ENCODE peak calls at places on chromosomes 7 and 10, in nine cellular contexts. D, W, K, R, E, J, L, M and G are unnamed samples.

GRCh38 chr7:78516450-78516849 is 717.9 kb downstream of the PHTF2 start:
- DNase-seq in M (no peak), K (no peak), J (no peak), L (no peak), W (no peak), R (no peak), D (no peak), E (no peak), G (no peak)

GRCh38 chr7:100965723-100966541 is 3.4 kb upstream of the MUC12 start:
- DNase-seq in R (no peak), W (peak), L (peak), D (no peak), J (peak), E (peak), K (peak), M (peak), G (peak)

GRCh38 chr10:31133628-31134302 is 102.1 kb upstream of the ZNF438 start:
- DNase-seq in L (peak), D (peak), E (peak), K (peak), J (peak), M (peak), R (peak), W (peak), G (peak)

GRCh38 chr7:157032128-157032527 is 21.7 kb upstream of the MNX1 start:
- DNase-seq in R (no peak), M (peak), L (no peak), J (no peak), E (no peak), D (no peak), K (no peak), W (no peak), G (no peak)

GRCh38 chr10:72333111-72334012 is 21.4 kb downstream of the DNAJB12 start:
- DNase-seq in J (no peak), K (no peak), L (no peak), R (no peak), D (no peak), E (peak), W (no peak), M (no peak), G (no peak)

GRCh38 chr10:48700493-48700892 is 15.8 kb downstream of the WDFY4 start:
- DNase-seq in D (no peak), E (no peak), K (no peak), W (no peak), L (no peak), M (no peak), R (no peak), J (no peak), G (no peak)

GRCh38 chr10:46516660-46517416 is 39.6 kb downstream of the GPRIN2 start:
- DNase-seq in D (no peak), J (no peak), W (peak), E (no peak), L (no peak), K (no peak), M (no peak), R (no peak), G (peak)

GRCh38 chr7:104958278-104958903 is 55.6 kb upstream of the KMT2E start:
- DNase-seq in J (no peak), M (no peak), L (no peak), W (no peak), R (no peak), D (no peak), E (no peak), K (no peak), G (peak)

GRCh38 chr10:122632561-122632960 is 67.1 kb downstream of the C10orf120 start:
- DNase-seq in E (no peak), R (no peak), W (no peak), D (no peak), L (no peak), K (no peak), J (no peak), M (no peak), G (no peak)

GRCh38 chr10:93280699-93281366 is 201.3 kb downstream of the MYOF start:
- DNase-seq in L (no peak), R (no peak), W (no peak), K (no peak), E (no peak), M (peak), D (no peak), J (no peak), G (no peak)

GRCh38 chr7:30988346-30989005 is 24.7 kb downstream of the GHRHR start:
- DNase-seq in J (no peak), W (peak), L (no peak), M (peak), K (peak), R (no peak), E (peak), D (no peak), G (no peak)

GRCh38 chr7:36312064-36312914 is 77.4 kb upstream of the ANLN start:
- DNase-seq in R (no peak), L (no peak), K (no peak), E (no peak), M (peak), J (no peak), W (no peak), D (no peak), G (no peak)

GRCh38 chr7:135490783-135491182 is 19.1 kb downstream of the CNOT4 start:
- DNase-seq in W (no peak), L (no peak), K (no peak), M (no peak), E (no peak), D (peak), J (no peak), R (no peak), G (peak)

GRCh38 chr7:143047327-143047726 is 4.8 kb upstream of the OR6V1 start:
- DNase-seq in L (no peak), M (no peak), E (no peak), D (no peak), W (no peak), R (no peak), J (no peak), K (no peak), G (no peak)

GRCh38 chr10:89633484-89633883 is 11.6 kb downstream of the PANK1 start:
- DNase-seq in K (no peak), J (no peak), D (no peak), W (peak), M (no peak), R (no peak), E (no peak), L (no peak), G (peak)

GRCh38 chr7:129122751-129123516 is 21.6 kb upstream of the TSPAN33 start:
- DNase-seq in W (no peak), E (no peak), D (no peak), L (no peak), R (peak), J (no peak), M (no peak), K (no peak), G (peak)

GRCh38 chr10:74145133-74145532 is 5.5 kb downstream of the AP3M1 start:
- DNase-seq in W (peak), M (no peak), D (no peak), L (no peak), E (no peak), K (no peak), R (no peak), J (no peak), G (peak)

GRCh38 chr10:67933199-67933598 is 48.7 kb downstream of the SIRT1 start:
- DNase-seq in M (no peak), E (no peak), L (no peak), R (no peak), D (no peak), W (no peak), J (no peak), K (no peak), G (no peak)

GRCh38 chr7:130721486-130722277 is 12.3 kb downstream of the KLF14 start:
- DNase-seq in M (peak), W (peak), R (peak), D (peak), E (peak), J (no peak), L (no peak), K (peak), G (peak)

GRCh38 chr10:78255214-78255613 is 221.6 kb downstream of the RPS24 start:
- DNase-seq in K (no peak), E (no peak), J (no peak), R (no peak), D (no peak), W (no peak), L (no peak), M (no peak), G (no peak)

GRCh38 chr10:70679498-70679897 is 7.2 kb downstream of the ADAMTS14 start:
- DNase-seq in E (no peak), M (no peak), K (no peak), W (peak), L (no peak), J (no peak), D (no peak), R (no peak), G (no peak)

GRCh38 chr7:92158660-92159575 is 20.0 kb downstream of the LRRD1 start:
- DNase-seq in W (peak), D (no peak), M (no peak), J (no peak), K (no peak), E (no peak), L (no peak), R (no peak), G (peak)

GRCh38 chr10:78139336-78139735 is 105.7 kb downstream of the RPS24 start:
- DNase-seq in K (peak), D (no peak), E (no peak), L (no peak), M (peak), R (no peak), J (no peak), W (no peak), G (no peak)

GRCh38 chr7:157496426-157497275 is 159.8 kb downstream of the DNAJB6 start:
- DNase-seq in M (peak), L (no peak), W (no peak), E (no peak), J (no peak), K (no peak), D (no peak), R (no peak), G (no peak)

GRCh38 chr10:118513174-118513573 is 82.3 kb downstream of the PRLHR start:
- DNase-seq in K (no peak), D (no peak), J (no peak), E (no peak), M (no peak), L (no peak), W (no peak), R (no peak), G (no peak)

GRCh38 chr7:37352974-37353948 is 95.4 kb downstream of the ELMO1 start:
- DNase-seq in E (no peak), W (no peak), J (peak), L (peak), K (no peak), D (peak), M (peak), R (peak), G (no peak)

GRCh38 chr10:106636781-106637491 is 527.6 kb downstream of the SORCS1 start:
- DNase-seq in L (no peak), J (no peak), W (no peak), D (no peak), K (no peak), R (no peak), M (no peak), E (no peak), G (no peak)

GRCh38 chr7:17546206-17546998 is 247.9 kb downstream of the AHR start:
- DNase-seq in J (no peak), M (no peak), D (no peak), R (peak), K (no peak), L (no peak), E (no peak), W (peak), G (peak)

GRCh38 chr10:84039957-84040356 is 99.4 kb upstream of the GHITM start:
- DNase-seq in J (no peak), D (no peak), K (no peak), M (no peak), W (no peak), L (no peak), R (no peak), E (no peak), G (no peak)

GRCh38 chr10:69880301-69881081 is 78.8 kb downstream of the COL13A1 start:
- DNase-seq in D (no peak), M (peak), R (no peak), K (no peak), E (peak), J (no peak), L (no peak), W (no peak), G (no peak)

GRCh38 chr7:24932389-24932788 is 47.6 kb downstream of the OSBPL3 start:
- DNase-seq in L (no peak), K (no peak), M (no peak), E (no peak), J (no peak), W (no peak), D (no peak), R (no peak), G (no peak)

GRCh38 chr7:23117841-23118240 is 12.3 kb downstream of the KLHL7 start:
- DNase-seq in L (no peak), K (no peak), J (no peak), M (no peak), R (no peak), E (no peak), W (no peak), D (no peak), G (no peak)

GRCh38 chr10:50637003-50637579 is 13.3 kb upstream of the SGMS1 start:
- DNase-seq in M (no peak), K (no peak), J (no peak), E (no peak), D (no peak), L (no peak), W (peak), R (no peak), G (no peak)

GRCh38 chr10:102413053-102413705 is 5.4 kb downstream of the PSD start:
- DNase-seq in J (no peak), W (no peak), R (no peak), D (no peak), K (peak), M (peak), E (no peak), L (no peak), G (no peak)

GRCh38 chr10:28463676-28464395 is 69.1 kb upstream of the WAC start:
- DNase-seq in E (no peak), M (no peak), L (no peak), W (no peak), D (no peak), R (peak), J (no peak), K (no peak), G (no peak)

GRCh38 chr10:13099666-13100348 is at the start of gene OPTN:
- DNase-seq in K (peak), D (peak), M (peak), W (peak), E (peak), L (peak), J (peak), R (no peak), G (peak)

GRCh38 chr10:121080324-121080807 is 229.2 kb downstream of the WDR11 start:
- DNase-seq in R (no peak), D (no peak), E (no peak), K (peak), J (no peak), L (no peak), M (no peak), W (no peak), G (peak)